ENCODE peak calls at places on chromosome 6, in seven cellular contexts. One of them, this sample, is unnamed.

GRCh38 chr6:169158182-169158573 is 95.5 kb downstream of the THBS2 start:
- DNase-seq in MM.1S: no peak
- DNase-seq in HCT116: no peak
- DNase-seq in GM23248: peak; percentile 55
- DNase-seq in SK-N-SH: peak; percentile 24
- DNase-seq in OCI-LY7: no peak
- DNase-seq in PC-3: no peak
- DNase-seq in this sample: peak; percentile 82

GRCh38 chr6:6177754-6178153 is 142.7 kb downstream of the F13A1 start:
- DNase-seq in GM23248: no peak
- DNase-seq in PC-3: no peak
- DNase-seq in SK-N-SH: no peak
- DNase-seq in OCI-LY7: no peak
- DNase-seq in HCT116: no peak
- DNase-seq in MM.1S: no peak
- DNase-seq in this sample: no peak

GRCh38 chr6:30156262-30156599 is 4.8 kb downstream of the TRIM10 start:
- DNase-seq in GM23248: peak; percentile 44
- DNase-seq in MM.1S: no peak
- DNase-seq in PC-3: peak; percentile 89
- DNase-seq in SK-N-SH: no peak
- DNase-seq in HCT116: peak; percentile 82
- DNase-seq in OCI-LY7: no peak
- DNase-seq in this sample: peak; percentile 65

GRCh38 chr6:136317023-136317649 is 27.5 kb upstream of the BCLAF1 start:
- DNase-seq in PC-3: peak; percentile 75
- DNase-seq in MM.1S: peak; percentile 64
- DNase-seq in OCI-LY7: peak; percentile 67
- DNase-seq in SK-N-SH: peak; percentile 53
- DNase-seq in GM23248: peak; percentile 77
- DNase-seq in HCT116: peak; percentile 71
- DNase-seq in this sample: peak; percentile 82

GRCh38 chr6:38100380-38100779 is 280.9 kb downstream of the ZFAND3 start:
- DNase-seq in PC-3: no peak
- DNase-seq in HCT116: no peak
- DNase-seq in SK-N-SH: no peak
- DNase-seq in MM.1S: no peak
- DNase-seq in GM23248: no peak
- DNase-seq in OCI-LY7: no peak
- DNase-seq in this sample: no peak

GRCh38 chr6:148814082-148814790 is 67.4 kb downstream of the UST start:
- DNase-seq in HCT116: no peak
- DNase-seq in PC-3: no peak
- DNase-seq in GM23248: no peak
- DNase-seq in MM.1S: no peak
- DNase-seq in SK-N-SH: no peak
- DNase-seq in OCI-LY7: no peak
- DNase-seq in this sample: no peak

GRCh38 chr6:107491791-107492674 is 2.1 kb downstream of the SOBP start:
- DNase-seq in MM.1S: no peak
- DNase-seq in OCI-LY7: no peak
- DNase-seq in HCT116: no peak
- DNase-seq in PC-3: no peak
- DNase-seq in GM23248: peak; percentile 72
- DNase-seq in SK-N-SH: no peak
- DNase-seq in this sample: no peak

GRCh38 chr6:77650098-77650663 is 2.7 kb upstream of the MEI4 start:
- DNase-seq in SK-N-SH: peak; percentile 20
- DNase-seq in OCI-LY7: no peak
- DNase-seq in GM23248: no peak
- DNase-seq in HCT116: no peak
- DNase-seq in MM.1S: peak; percentile 37
- DNase-seq in PC-3: no peak
- DNase-seq in this sample: peak; percentile 69

GRCh38 chr6:135075018-135075417 is 20.4 kb upstream of the HBS1L start:
- DNase-seq in MM.1S: no peak
- DNase-seq in GM23248: no peak
- DNase-seq in PC-3: no peak
- DNase-seq in OCI-LY7: no peak
- DNase-seq in HCT116: no peak
- DNase-seq in SK-N-SH: no peak
- DNase-seq in this sample: no peak

GRCh38 chr6:57248311-57248895 is 26.3 kb upstream of the RAB23 start:
- DNase-seq in OCI-LY7: no peak
- DNase-seq in MM.1S: no peak
- DNase-seq in SK-N-SH: no peak
- DNase-seq in GM23248: no peak
- DNase-seq in PC-3: no peak
- DNase-seq in HCT116: no peak
- DNase-seq in this sample: no peak

GRCh38 chr6:89985744-89986493 is 91.7 kb downstream of the GJA10 start:
- DNase-seq in OCI-LY7: no peak
- DNase-seq in GM23248: peak; percentile 90
- DNase-seq in SK-N-SH: peak; percentile 45
- DNase-seq in MM.1S: no peak
- DNase-seq in HCT116: no peak
- DNase-seq in PC-3: no peak
- DNase-seq in this sample: peak; percentile 37

GRCh38 chr6:163209005-163209404 is 205.5 kb upstream of the QKI start:
- DNase-seq in GM23248: no peak
- DNase-seq in SK-N-SH: no peak
- DNase-seq in HCT116: no peak
- DNase-seq in PC-3: no peak
- DNase-seq in OCI-LY7: no peak
- DNase-seq in MM.1S: no peak
- DNase-seq in this sample: no peak

GRCh38 chr6:73451166-73452106 is 661 bp downstream of the CGAS start:
- DNase-seq in PC-3: peak; percentile 35
- DNase-seq in OCI-LY7: peak; percentile 29
- DNase-seq in GM23248: peak; percentile 76
- DNase-seq in HCT116: no peak
- DNase-seq in MM.1S: peak; percentile 64
- DNase-seq in SK-N-SH: peak; percentile 71
- DNase-seq in this sample: peak; percentile 17

GRCh38 chr6:21111399-21111725 is 482.2 kb upstream of the SOX4 start:
- DNase-seq in HCT116: peak; percentile 21
- DNase-seq in MM.1S: no peak
- DNase-seq in GM23248: no peak
- DNase-seq in OCI-LY7: no peak
- DNase-seq in PC-3: peak; percentile 92
- DNase-seq in SK-N-SH: no peak
- DNase-seq in this sample: peak; percentile 13

GRCh38 chr6:33663727-33664449 is 42.8 kb downstream of the ITPR3 start:
- DNase-seq in HCT116: no peak
- DNase-seq in MM.1S: no peak
- DNase-seq in SK-N-SH: no peak
- DNase-seq in GM23248: no peak
- DNase-seq in OCI-LY7: no peak
- DNase-seq in PC-3: no peak
- DNase-seq in this sample: no peak

GRCh38 chr6:150667977-150668716 is 68.5 kb downstream of the PLEKHG1 start:
- DNase-seq in SK-N-SH: no peak
- DNase-seq in MM.1S: peak; percentile 25
- DNase-seq in GM23248: peak; percentile 79
- DNase-seq in OCI-LY7: no peak
- DNase-seq in PC-3: peak; percentile 69
- DNase-seq in HCT116: peak; percentile 75
- DNase-seq in this sample: peak; percentile 90

GRCh38 chr6:94049001-94049400 is 629.6 kb upstream of the EPHA7 start:
- DNase-seq in HCT116: no peak
- DNase-seq in OCI-LY7: no peak
- DNase-seq in MM.1S: no peak
- DNase-seq in PC-3: no peak
- DNase-seq in SK-N-SH: no peak
- DNase-seq in GM23248: no peak
- DNase-seq in this sample: no peak

GRCh38 chr6:88884361-88884760 is 79.1 kb downstream of the RNGTT start:
- DNase-seq in SK-N-SH: no peak
- DNase-seq in HCT116: no peak
- DNase-seq in GM23248: no peak
- DNase-seq in MM.1S: no peak
- DNase-seq in PC-3: no peak
- DNase-seq in OCI-LY7: no peak
- DNase-seq in this sample: no peak

GRCh38 chr6:186221-186965 is 105.9 kb upstream of the DUSP22 start:
- DNase-seq in HCT116: no peak
- DNase-seq in MM.1S: no peak
- DNase-seq in GM23248: peak; percentile 13
- DNase-seq in SK-N-SH: no peak
- DNase-seq in PC-3: no peak
- DNase-seq in OCI-LY7: no peak
- DNase-seq in this sample: peak; percentile 26

GRCh38 chr6:101011165-101011564 is 130.0 kb upstream of the ASCC3 start:
- DNase-seq in GM23248: no peak
- DNase-seq in SK-N-SH: no peak
- DNase-seq in MM.1S: peak; percentile 93
- DNase-seq in PC-3: peak; percentile 74
- DNase-seq in OCI-LY7: peak; percentile 90
- DNase-seq in HCT116: no peak
- DNase-seq in this sample: no peak

GRCh38 chr6:12082368-12082767 is 70.3 kb downstream of the HIVEP1 start:
- DNase-seq in SK-N-SH: no peak
- DNase-seq in MM.1S: no peak
- DNase-seq in PC-3: no peak
- DNase-seq in OCI-LY7: no peak
- DNase-seq in GM23248: no peak
- DNase-seq in HCT116: no peak
- DNase-seq in this sample: no peak

GRCh38 chr6:39848171-39848570 is 56.0 kb downstream of the DAAM2 start:
- DNase-seq in MM.1S: no peak
- DNase-seq in PC-3: no peak
- DNase-seq in OCI-LY7: no peak
- DNase-seq in HCT116: no peak
- DNase-seq in SK-N-SH: no peak
- DNase-seq in GM23248: no peak
- DNase-seq in this sample: no peak
- H3K79me2 ChIP-seq in MM.1S: no peaks in the 10 kb centered on the region
- H3K79me2 ChIP-seq in PC-3: no peaks in the 10 kb centered on the region
- H3K79me2 ChIP-seq in OCI-LY7: no peaks in the 10 kb centered on the region
- H3K79me2 ChIP-seq in HCT116: no peaks in the 10 kb centered on the region
- H3K79me2 ChIP-seq in SK-N-SH: no peaks in the 10 kb centered on the region
- H3K79me2 ChIP-seq in GM23248: no peaks in the 10 kb centered on the region
- H3K79me2 ChIP-seq in this sample: no peaks in the 10 kb centered on the region

DNA sequence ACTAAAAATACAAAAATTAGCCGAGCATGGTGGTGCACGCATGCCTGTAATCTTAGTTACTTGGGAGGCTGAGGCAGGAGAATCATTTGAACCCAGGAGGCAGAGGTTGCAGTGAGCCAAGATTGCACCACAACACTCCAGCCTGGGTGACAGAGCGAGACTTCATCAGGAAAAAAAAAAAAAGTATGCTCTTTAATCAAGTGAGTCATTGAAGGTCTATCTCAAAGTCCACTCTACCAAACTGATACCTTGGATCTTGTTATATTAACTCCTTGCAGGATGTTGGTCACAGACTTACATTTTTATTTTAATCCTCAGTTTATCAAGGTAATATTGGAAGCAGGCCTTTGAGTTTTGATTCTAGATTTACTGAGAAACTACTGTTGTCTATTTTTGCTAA is 348.7 kb downstream of the COL12A1 start:
- DNase-seq in HCT116: no peak
- DNase-seq in OCI-LY7: no peak
- DNase-seq in PC-3: no peak
- DNase-seq in MM.1S: no peak
- DNase-seq in SK-N-SH: no peak
- DNase-seq in GM23248: no peak
- DNase-seq in this sample: peak; percentile 8
- H3K9me2 ChIP-seq in HCT116: no peaks in the 10 kb centered on the region
- H3K9me2 ChIP-seq in OCI-LY7: no peaks in the 10 kb centered on the region
- H3K9me2 ChIP-seq in PC-3: no peaks in the 10 kb centered on the region
- H3K9me2 ChIP-seq in MM.1S: no peaks in the 10 kb centered on the region
- H3K9me2 ChIP-seq in SK-N-SH: no peaks in the 10 kb centered on the region
- H3K9me2 ChIP-seq in GM23248: no peaks in the 10 kb centered on the region
- H3K9me2 ChIP-seq in this sample: no peaks in the 10 kb centered on the region

GRCh38 chr6:139109558-139109957 is 25.3 kb upstream of the HECA start:
- DNase-seq in HCT116: peak; percentile 32
- DNase-seq in OCI-LY7: peak; percentile 45
- DNase-seq in GM23248: peak; percentile 45
- DNase-seq in SK-N-SH: no peak
- DNase-seq in MM.1S: no peak
- DNase-seq in PC-3: peak; percentile 43
- DNase-seq in this sample: peak; percentile 41
- TF ChIP-seq EZH2phosphoT487 in HCT116: no peak
- TF ChIP-seq EZH2phosphoT487 in OCI-LY7: no peak
- TF ChIP-seq EZH2phosphoT487 in GM23248: no peak
- TF ChIP-seq EZH2phosphoT487 in SK-N-SH: no peak
- TF ChIP-seq EZH2phosphoT487 in MM.1S: no peak
- TF ChIP-seq EZH2phosphoT487 in PC-3: no peak
- TF ChIP-seq EZH2phosphoT487 in this sample: no peak

GRCh38 chr6:43771210-43771857 is 1.3 kb downstream of the VEGFA start:
- DNase-seq in OCI-LY7: peak; percentile 77
- DNase-seq in GM23248: peak; percentile 82
- DNase-seq in PC-3: peak; percentile 56
- DNase-seq in SK-N-SH: peak; percentile 72
- DNase-seq in HCT116: no peak
- DNase-seq in MM.1S: peak; percentile 72
- DNase-seq in this sample: peak; percentile 86

GRCh38 chr6:43768983-43769525 is 957 bp upstream of the VEGFA start:
- DNase-seq in SK-N-SH: peak; percentile 73
- DNase-seq in GM23248: peak; percentile 92
- DNase-seq in HCT116: no peak
- DNase-seq in OCI-LY7: no peak
- DNase-seq in MM.1S: no peak
- DNase-seq in PC-3: no peak
- DNase-seq in this sample: peak; percentile 64

GRCh38 chr6:43769526-43770416 is at the start of gene VEGFA:
- DNase-seq in MM.1S: peak; percentile 84
- DNase-seq in SK-N-SH: peak; percentile 98
- DNase-seq in PC-3: peak; percentile 87
- DNase-seq in OCI-LY7: peak; percentile 90
- DNase-seq in GM23248: peak; percentile 95
- DNase-seq in HCT116: peak; percentile 68
- DNase-seq in this sample: peak; percentile 94

GRCh38 chr6:43771858-43772570 is 2.0 kb downstream of the VEGFA start:
- DNase-seq in PC-3: peak; percentile 65
- DNase-seq in MM.1S: peak; percentile 78
- DNase-seq in HCT116: no peak
- DNase-seq in GM23248: peak; percentile 86
- DNase-seq in SK-N-SH: peak; percentile 82
- DNase-seq in OCI-LY7: peak; percentile 82
- DNase-seq in this sample: peak; percentile 81

DNA sequence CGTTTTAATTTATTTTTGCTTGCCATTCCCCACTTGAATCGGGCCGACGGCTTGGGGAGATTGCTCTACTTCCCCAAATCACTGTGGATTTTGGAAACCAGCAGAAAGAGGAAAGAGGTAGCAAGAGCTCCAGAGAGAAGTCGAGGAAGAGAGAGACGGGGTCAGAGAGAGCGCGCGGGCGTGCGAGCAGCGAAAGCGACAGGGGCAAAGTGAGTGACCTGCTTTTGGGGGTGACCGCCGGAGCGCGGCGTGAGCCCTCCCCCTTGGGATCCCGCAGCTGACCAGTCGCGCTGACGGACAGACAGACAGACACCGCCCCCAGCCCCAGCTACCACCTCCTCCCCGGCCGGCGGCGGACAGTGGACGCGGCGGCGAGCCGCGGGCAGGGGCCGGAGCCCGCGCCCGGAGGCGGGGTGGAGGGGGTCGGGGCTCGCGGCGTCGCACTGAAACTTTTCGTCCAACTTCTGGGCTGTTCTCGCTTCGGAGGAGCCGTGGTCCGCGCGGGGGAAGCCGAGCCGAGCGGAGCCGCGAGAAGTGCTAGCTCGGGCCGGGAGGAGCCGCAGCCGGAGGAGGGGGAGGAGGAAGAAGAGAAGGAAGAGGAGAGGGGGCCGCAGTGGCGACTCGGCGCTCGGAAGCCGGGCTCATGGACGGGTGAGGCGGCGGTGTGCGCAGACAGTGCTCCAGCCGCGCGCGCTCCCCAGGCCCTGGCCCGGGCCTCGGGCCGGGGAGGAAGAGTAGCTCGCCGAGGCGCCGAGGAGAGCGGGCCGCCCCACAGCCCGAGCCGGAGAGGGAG is 602 bp downstream of the VEGFA start:
- DNase-seq in MM.1S: peak; percentile 41
- DNase-seq in HCT116: no peak
- DNase-seq in PC-3: peak; percentile 43
- DNase-seq in GM23248: peak; percentile 77
- DNase-seq in SK-N-SH: peak; percentile 81
- DNase-seq in OCI-LY7: peak; percentile 72
- DNase-seq in this sample: peak; percentile 74
- H3K79me2 ChIP-seq in MM.1S: peaks cover 55% of the 10 kb centered on the region
- H3K79me2 ChIP-seq in HCT116: peaks cover 54% of the 10 kb centered on the region
- H3K79me2 ChIP-seq in PC-3: peaks cover 57% of the 10 kb centered on the region
- H3K79me2 ChIP-seq in GM23248: peaks cover 55% of the 10 kb centered on the region
- H3K79me2 ChIP-seq in SK-N-SH: peaks cover 54% of the 10 kb centered on the region
- H3K79me2 ChIP-seq in OCI-LY7: no peaks in the 10 kb centered on the region
- H3K79me2 ChIP-seq in this sample: peaks cover 55% of the 10 kb centered on the region

This sample was measured in hepatocyte.